ENCODE peak calls at places on chromosomes 2 and 18, in ten cellular contexts. Z, I, X, A, P, S, Y, H, K and D are unnamed samples.

GRCh38 chr18:7059276-7059675 is 58.3 kb downstream of the LAMA1 start:
- DNase-seq in Z (peak; percentile 68), K (no peak), H (no peak), S (no peak), I (no peak), Y (no peak), P (no peak), X (no peak), A (no peak), D (no peak)

GRCh38 chr2:8692783-8693768 is 11.2 kb downstream of the ID2 start:
- DNase-seq in X (peak; percentile 45), A (no peak), Z (peak; percentile 82), P (peak; percentile 41), Y (no peak), S (peak; percentile 70), I (peak; percentile 57), H (no peak), K (peak; percentile 11), D (no peak)

GRCh38 chr2:37585295-37585908 is 86.0 kb downstream of the CDC42EP3 start:
- DNase-seq in I (no peak), P (no peak), A (no peak), S (no peak), Z (peak; percentile 80), H (peak; percentile 47), K (peak; percentile 43), Y (no peak), X (peak; percentile 27), D (no peak)

GRCh38 chr18:48412339-48412929 is 3.3 kb upstream of the ZBTB7C start:
- DNase-seq in H (peak; percentile 25), X (peak; percentile 48), S (no peak), K (no peak), I (peak; percentile 41), A (no peak), P (peak; percentile 66), Z (peak; percentile 82), Y (no peak), D (no peak)

GRCh38 chr2:188518391-188518790 is 226.7 kb downstream of the GULP1 start:
- DNase-seq in K (peak; percentile 84), A (no peak), P (no peak), Z (no peak), S (no peak), H (no peak), Y (no peak), X (no peak), I (no peak), D (no peak)

GRCh38 chr2:48412409-48413259 is 117.3 kb upstream of the STON1 start:
- DNase-seq in K (no peak), H (no peak), I (no peak), X (no peak), P (no peak), Z (no peak), A (no peak), Y (no peak), S (no peak), D (no peak)

GRCh38 chr2:55425449-55425848 is 5.8 kb upstream of the CCDC88A start:
- DNase-seq in Y (no peak), X (peak; percentile 29), H (no peak), I (no peak), A (peak; percentile 67), Z (peak; percentile 31), S (no peak), P (no peak), K (peak; percentile 89), D (no peak)

GRCh38 chr18:61738042-61738441 is 154.8 kb downstream of the RNF152 start:
- DNase-seq in S (no peak), Y (no peak), P (no peak), X (no peak), I (no peak), Z (no peak), K (no peak), H (no peak), A (no peak), D (no peak)

GRCh38 chr18:68962623-68963022 is 164.7 kb downstream of the CCDC102B start:
- DNase-seq in I (no peak), X (no peak), H (no peak), S (no peak), A (no peak), K (no peak), Y (no peak), Z (no peak), P (no peak), D (no peak)

GRCh38 chr2:27640722-27641245 is 11.9 kb downstream of the GPN1 start:
- DNase-seq in P (no peak), K (peak; percentile 42), I (no peak), Y (no peak), Z (no peak), S (no peak), H (no peak), A (no peak), X (no peak), D (no peak)

GRCh38 chr2:219417374-219417773 is 803 bp upstream of the DES start:
- DNase-seq in X (no peak), A (no peak), P (no peak), Z (no peak), Y (no peak), K (no peak), H (no peak), S (no peak), I (no peak), D (no peak)

GRCh38 chr18:8424481-8424880 is 184.8 kb upstream of the RAB12 start:
- DNase-seq in P (no peak), A (no peak), K (peak; percentile 6), Y (no peak), S (no peak), H (no peak), Z (no peak), X (no peak), I (no peak), D (no peak)

GRCh38 chr2:158181171-158181570 is 79.5 kb downstream of the UPP2 start:
- DNase-seq in X (no peak), P (peak; percentile 16), H (no peak), S (no peak), K (no peak), Y (no peak), I (no peak), A (no peak), Z (no peak), D (no peak)

GRCh38 chr2:37090019-37090477 is 5.7 kb downstream of the GPATCH11 start:
- DNase-seq in X (no peak), Z (no peak), S (no peak), H (no peak), K (no peak), P (no peak), I (no peak), A (no peak), Y (no peak), D (no peak)

GRCh38 chr18:67862069-67862468 is 345.5 kb upstream of the DSEL start:
- DNase-seq in X (no peak), Z (no peak), Y (no peak), A (peak; percentile 14), I (no peak), S (no peak), P (no peak), H (no peak), K (peak; percentile 69), D (no peak)